ENCODE peak calls at places on chromosomes 16 and 17, in seven cellular contexts. L is EL; H is astrocyte of the cerebellum; Y is transverse colon; B is CD4-positive, CD25-positive, alpha-beta regulatory T cell; E is neural progenitor cell; C is GM12892. M is an unnamed sample.

GRCh38 chr16:48049832-48050231 is 106.0 kb downstream of the ABCC12 start:
- DNase-seq in L (no peak), H (no peak), Y (no peak), B (no peak), E (no peak), C (no peak), M (no peak)

GRCh38 chr17:45338023-45338781 is 21.4 kb upstream of the MAP3K14 start:
- DNase-seq in L (no peak), H (no peak), Y (peak; percentile 6), B (no peak), E (no peak), C (no peak), M (no peak)

GRCh38 chr17:16933317-16934132 is 38.4 kb downstream of the TNFRSF13B start:
- DNase-seq in L (no peak), H (no peak), Y (no peak), B (no peak), E (no peak), C (no peak), M (no peak)

GRCh38 chr17:32659419-32659842 is 172.6 kb downstream of the CDK5R1 start:
- DNase-seq in L (peak; percentile 65), H (peak; percentile 49), Y (peak; percentile 73), B (peak; percentile 55), E (peak; percentile 69), C (peak; percentile 36), M (peak; percentile 46)

GRCh38 chr17:80997471-80998387 is 6.1 kb downstream of the CHMP6 start:
- DNase-seq in L (no peak), H (no peak), Y (no peak), B (no peak), E (no peak), C (no peak), M (no peak)

GRCh38 chr17:19411641-19412040 is 609 bp downstream of the RNF112 start:
- DNase-seq in L (no peak), H (no peak), Y (no peak), B (no peak), E (no peak), C (no peak), M (no peak)

GRCh38 chr16:56547120-56547948 is 17.5 kb upstream of the MT4 start:
- DNase-seq in L (peak; percentile 56), H (peak; percentile 34), Y (no peak), B (peak; percentile 2), E (peak; percentile 90), C (no peak), M (no peak)

GRCh38 chr17:54270499-54270898 is 447.8 kb downstream of the KIF2B start:
- DNase-seq in L (no peak), H (no peak), Y (no peak), B (no peak), E (no peak), C (no peak), M (no peak)

GRCh38 chr16:8634991-8635736 is 13.7 kb downstream of the METTL22 start:
- DNase-seq in L (peak; percentile 7), H (no peak), Y (no peak), B (no peak), E (peak; percentile 80), C (no peak), M (no peak)

GRCh38 chr17:11276486-11276885 is 35.5 kb downstream of the SHISA6 start:
- DNase-seq in L (no peak), H (no peak), Y (no peak), B (no peak), E (no peak), C (no peak), M (no peak)

GRCh38 chr17:29176500-29177351 is 3.5 kb downstream of the MYO18A start:
- DNase-seq in L (peak; percentile 47), H (no peak), Y (peak; percentile 82), B (peak; percentile 56), E (peak; percentile 74), C (peak; percentile 78), M (peak; percentile 62)

GRCh38 chr17:46885956-46886663 is 34.7 kb downstream of the WNT9B start:
- DNase-seq in L (no peak), H (no peak), Y (no peak), B (no peak), E (no peak), C (no peak), M (no peak)

GRCh38 chr16:72501739-72502653 is 330.0 kb upstream of the PMFBP1 start:
- DNase-seq in L (peak; percentile 71), H (peak; percentile 71), Y (peak; percentile 53), B (peak; percentile 15), E (peak; percentile 75), C (peak; percentile 21), M (no peak)

GRCh38 chr17:41939044-41939695 is 8.8 kb downstream of the ODAD4 start:
- DNase-seq in L (no peak), H (no peak), Y (no peak), B (no peak), E (no peak), C (no peak), M (no peak)